ENCODE peak calls at places on chromosomes 12 and 14, in eight cellular contexts. One of them, this sample, is unnamed.

GRCh38 chr12:131139363-131140068 is 185.8 kb downstream of the ADGRD1 start:
- DNase-seq in non-pigmented ciliary epithelial cell: no peak
- DNase-seq in H4: no peak
- DNase-seq in stimulated activated naive B cell treated with anti-CD40 and anti-IgM and Interleukin-4, amounts not matched to agents 10 μg/mL and 1 μg/mL and 100 μg/mL, for 72 hours: no peak
- DNase-seq in body of pancreas: no peak
- DNase-seq in caudate nucleus: no peak
- DNase-seq in AML-193: no peak
- DNase-seq in RCC 7860: no peak
- DNase-seq in this sample: no peak

GRCh38 chr14:72291908-72292688 is 359.9 kb downstream of the RGS6 start:
- DNase-seq in AML-193: no peak
- DNase-seq in body of pancreas: peak
- DNase-seq in non-pigmented ciliary epithelial cell: peak
- DNase-seq in H4: peak
- DNase-seq in RCC 7860: peak
- DNase-seq in caudate nucleus: no peak
- DNase-seq in stimulated activated naive B cell treated with anti-CD40 and anti-IgM and Interleukin-4, amounts not matched to agents 10 μg/mL and 1 μg/mL and 100 μg/mL, for 72 hours: peak
- DNase-seq in this sample: peak

GRCh38 chr12:72256725-72257124 is 15.4 kb upstream of the TRHDE start:
- DNase-seq in non-pigmented ciliary epithelial cell: no peak
- DNase-seq in caudate nucleus: no peak
- DNase-seq in AML-193: no peak
- DNase-seq in H4: no peak
- DNase-seq in stimulated activated naive B cell treated with anti-CD40 and anti-IgM and Interleukin-4, amounts not matched to agents 10 μg/mL and 1 μg/mL and 100 μg/mL, for 72 hours: no peak
- DNase-seq in RCC 7860: no peak
- DNase-seq in body of pancreas: no peak
- DNase-seq in this sample: no peak

GRCh38 chr14:63224196-63224595 is 20.0 kb downstream of the RHOJ start:
- DNase-seq in non-pigmented ciliary epithelial cell: peak
- DNase-seq in body of pancreas: no peak
- DNase-seq in AML-193: no peak
- DNase-seq in caudate nucleus: no peak
- DNase-seq in RCC 7860: no peak
- DNase-seq in H4: no peak
- DNase-seq in stimulated activated naive B cell treated with anti-CD40 and anti-IgM and Interleukin-4, amounts not matched to agents 10 μg/mL and 1 μg/mL and 100 μg/mL, for 72 hours: no peak
- DNase-seq in this sample: peak

GRCh38 chr14:92599786-92600185 is 86.2 kb downstream of the RIN3 start:
- DNase-seq in H4: no peak
- DNase-seq in RCC 7860: no peak
- DNase-seq in non-pigmented ciliary epithelial cell: no peak
- DNase-seq in stimulated activated naive B cell treated with anti-CD40 and anti-IgM and Interleukin-4, amounts not matched to agents 10 μg/mL and 1 μg/mL and 100 μg/mL, for 72 hours: no peak
- DNase-seq in caudate nucleus: no peak
- DNase-seq in AML-193: no peak
- DNase-seq in body of pancreas: no peak
- DNase-seq in this sample: no peak

GRCh38 chr14:63650336-63650952 is 8.8 kb upstream of the WDR89 start:
- DNase-seq in non-pigmented ciliary epithelial cell: no peak
- DNase-seq in RCC 7860: no peak
- DNase-seq in caudate nucleus: no peak
- DNase-seq in body of pancreas: peak
- DNase-seq in H4: peak
- DNase-seq in AML-193: no peak
- DNase-seq in stimulated activated naive B cell treated with anti-CD40 and anti-IgM and Interleukin-4, amounts not matched to agents 10 μg/mL and 1 μg/mL and 100 μg/mL, for 72 hours: no peak
- DNase-seq in this sample: no peak

GRCh38 chr12:67649165-67650126 is 901 bp downstream of the DYRK2 start:
- DNase-seq in RCC 7860: no peak
- DNase-seq in H4: no peak
- DNase-seq in AML-193: no peak
- DNase-seq in body of pancreas: peak
- DNase-seq in non-pigmented ciliary epithelial cell: no peak
- DNase-seq in stimulated activated naive B cell treated with anti-CD40 and anti-IgM and Interleukin-4, amounts not matched to agents 10 μg/mL and 1 μg/mL and 100 μg/mL, for 72 hours: peak
- DNase-seq in caudate nucleus: peak
- DNase-seq in this sample: no peak

GRCh38 chr14:103550451-103551337 is 11.8 kb downstream of the BAG5 start:
- DNase-seq in AML-193: no peak
- DNase-seq in caudate nucleus: no peak
- DNase-seq in stimulated activated naive B cell treated with anti-CD40 and anti-IgM and Interleukin-4, amounts not matched to agents 10 μg/mL and 1 μg/mL and 100 μg/mL, for 72 hours: no peak
- DNase-seq in non-pigmented ciliary epithelial cell: no peak
- DNase-seq in H4: no peak
- DNase-seq in RCC 7860: peak
- DNase-seq in body of pancreas: no peak
- DNase-seq in this sample: no peak

GRCh38 chr14:54169254-54169924 is 212.8 kb upstream of the BMP4 start:
- DNase-seq in AML-193: no peak
- DNase-seq in non-pigmented ciliary epithelial cell: no peak
- DNase-seq in caudate nucleus: no peak
- DNase-seq in stimulated activated naive B cell treated with anti-CD40 and anti-IgM and Interleukin-4, amounts not matched to agents 10 μg/mL and 1 μg/mL and 100 μg/mL, for 72 hours: no peak
- DNase-seq in RCC 7860: no peak
- DNase-seq in H4: peak
- DNase-seq in body of pancreas: no peak
- DNase-seq in this sample: no peak

GRCh38 chr12:19304149-19304780 is 135.0 kb upstream of the AEBP2 start:
- DNase-seq in non-pigmented ciliary epithelial cell: no peak
- DNase-seq in caudate nucleus: no peak
- DNase-seq in AML-193: no peak
- DNase-seq in body of pancreas: no peak
- DNase-seq in stimulated activated naive B cell treated with anti-CD40 and anti-IgM and Interleukin-4, amounts not matched to agents 10 μg/mL and 1 μg/mL and 100 μg/mL, for 72 hours: no peak
- DNase-seq in RCC 7860: no peak
- DNase-seq in H4: no peak
- DNase-seq in this sample: peak

GRCh38 chr12:131218291-131219172 is 264.8 kb downstream of the ADGRD1 start:
- DNase-seq in H4: no peak
- DNase-seq in stimulated activated naive B cell treated with anti-CD40 and anti-IgM and Interleukin-4, amounts not matched to agents 10 μg/mL and 1 μg/mL and 100 μg/mL, for 72 hours: peak
- DNase-seq in body of pancreas: peak
- DNase-seq in AML-193: no peak
- DNase-seq in RCC 7860: no peak
- DNase-seq in non-pigmented ciliary epithelial cell: no peak
- DNase-seq in caudate nucleus: no peak
- DNase-seq in this sample: no peak

GRCh38 chr12:62689042-62689839 is 222.6 kb downstream of the MON2 start:
- DNase-seq in H4: no peak
- DNase-seq in stimulated activated naive B cell treated with anti-CD40 and anti-IgM and Interleukin-4, amounts not matched to agents 10 μg/mL and 1 μg/mL and 100 μg/mL, for 72 hours: no peak
- DNase-seq in body of pancreas: no peak
- DNase-seq in AML-193: no peak
- DNase-seq in non-pigmented ciliary epithelial cell: no peak
- DNase-seq in caudate nucleus: no peak
- DNase-seq in RCC 7860: no peak
- DNase-seq in this sample: peak

GRCh38 chr12:102903318-102904007 is 13.6 kb downstream of the PAH start:
- DNase-seq in body of pancreas: no peak
- DNase-seq in stimulated activated naive B cell treated with anti-CD40 and anti-IgM and Interleukin-4, amounts not matched to agents 10 μg/mL and 1 μg/mL and 100 μg/mL, for 72 hours: no peak
- DNase-seq in AML-193: no peak
- DNase-seq in H4: no peak
- DNase-seq in RCC 7860: no peak
- DNase-seq in caudate nucleus: no peak
- DNase-seq in non-pigmented ciliary epithelial cell: no peak
- DNase-seq in this sample: no peak

GRCh38 chr14:99677231-99677891 is 6.7 kb upstream of the CYP46A1 start:
- DNase-seq in AML-193: no peak
- DNase-seq in caudate nucleus: no peak
- DNase-seq in stimulated activated naive B cell treated with anti-CD40 and anti-IgM and Interleukin-4, amounts not matched to agents 10 μg/mL and 1 μg/mL and 100 μg/mL, for 72 hours: no peak
- DNase-seq in RCC 7860: no peak
- DNase-seq in body of pancreas: no peak
- DNase-seq in non-pigmented ciliary epithelial cell: no peak
- DNase-seq in H4: no peak
- DNase-seq in this sample: no peak

GRCh38 chr12:117124421-117125274 is 25.4 kb upstream of the TESC start:
- DNase-seq in body of pancreas: no peak
- DNase-seq in non-pigmented ciliary epithelial cell: no peak
- DNase-seq in H4: no peak
- DNase-seq in caudate nucleus: no peak
- DNase-seq in RCC 7860: no peak
- DNase-seq in AML-193: no peak
- DNase-seq in stimulated activated naive B cell treated with anti-CD40 and anti-IgM and Interleukin-4, amounts not matched to agents 10 μg/mL and 1 μg/mL and 100 μg/mL, for 72 hours: no peak
- DNase-seq in this sample: no peak

GRCh38 chr12:62834971-62835547 is 99.9 kb downstream of the PPM1H start:
- DNase-seq in AML-193: no peak
- DNase-seq in caudate nucleus: no peak
- DNase-seq in RCC 7860: peak
- DNase-seq in stimulated activated naive B cell treated with anti-CD40 and anti-IgM and Interleukin-4, amounts not matched to agents 10 μg/mL and 1 μg/mL and 100 μg/mL, for 72 hours: no peak
- DNase-seq in body of pancreas: no peak
- DNase-seq in H4: peak
- DNase-seq in non-pigmented ciliary epithelial cell: no peak
- DNase-seq in this sample: peak

GRCh38 chr14:92532490-92533163 is 19.0 kb downstream of the RIN3 start:
- DNase-seq in caudate nucleus: no peak
- DNase-seq in body of pancreas: no peak
- DNase-seq in stimulated activated naive B cell treated with anti-CD40 and anti-IgM and Interleukin-4, amounts not matched to agents 10 μg/mL and 1 μg/mL and 100 μg/mL, for 72 hours: no peak
- DNase-seq in non-pigmented ciliary epithelial cell: no peak
- DNase-seq in RCC 7860: no peak
- DNase-seq in H4: no peak
- DNase-seq in AML-193: no peak
- DNase-seq in this sample: no peak

GRCh38 chr14:90677484-90678045 is 138.7 kb downstream of the TTC7B start:
- DNase-seq in H4: no peak
- DNase-seq in body of pancreas: no peak
- DNase-seq in stimulated activated naive B cell treated with anti-CD40 and anti-IgM and Interleukin-4, amounts not matched to agents 10 μg/mL and 1 μg/mL and 100 μg/mL, for 72 hours: no peak
- DNase-seq in caudate nucleus: no peak
- DNase-seq in non-pigmented ciliary epithelial cell: no peak
- DNase-seq in AML-193: no peak
- DNase-seq in RCC 7860: no peak
- DNase-seq in this sample: peak

This sample was measured in choroid plexus epithelial cell.